ENCODE peak calls at places on chromosomes 1 and 21, in eight cellular contexts. E is GM10248; Y is T-cell; L is Calu3; T is activated CD4-positive, alpha-beta T cell treated with anti-CD3 and anti-CD28 coated beads, Interleukin-2, amount 50 U/mL, for 48 hours; K is WERI-Rb-1; R is astrocyte; C is transverse colon. J is an unnamed sample.
A peak's percentile ranks its signal among the peaks of the same experiment; 100 is the strongest.

GRCh38 chr21:33266050-33266783 is at the start of gene IL10RB:
- DNase-seq in R (peak; percentile 25), Y (peak; percentile 52), C (peak; percentile 87), K (peak; percentile 79), T (peak; percentile 78), L (peak; percentile 67), E (peak; percentile 89), J (peak; percentile 68)

GRCh38 chr1:914891-915280 is 8.8 kb upstream of the SAMD11 start:
- DNase-seq in R (no peak), Y (no peak), T (no peak), K (no peak), L (no peak), E (no peak), C (no peak), J (no peak)

GRCh38 chr1:113947388-113948107 is 18.4 kb downstream of the HIPK1 start:
- DNase-seq in K (no peak), T (no peak), L (no peak), E (no peak), Y (no peak), R (peak; percentile 3), C (no peak), J (no peak)

GRCh38 chr21:46024983-46025860 is 43.7 kb downstream of the COL6A1 start:
- DNase-seq in T (no peak), E (no peak), K (no peak), Y (no peak), C (no peak), R (peak; percentile 85), L (no peak), J (no peak)

GRCh38 chr1:184416476-184416875 is 29.6 kb downstream of the C1orf21 start:
- DNase-seq in T (no peak), Y (no peak), L (no peak), C (no peak), K (no peak), R (no peak), E (no peak), J (no peak)

GRCh38 chr1:156154317-156154749 is 948 bp downstream of the SEMA4A start:
- DNase-seq in Y (no peak), K (no peak), T (peak; percentile 75), L (no peak), C (peak; percentile 63), R (no peak), E (peak; percentile 83), J (no peak)

GRCh38 chr1:198577444-198577843 is 37.0 kb upstream of the ATP6V1G3 start:
- DNase-seq in C (no peak), K (no peak), E (no peak), T (no peak), L (no peak), Y (no peak), R (peak; percentile 97), J (no peak)

GRCh38 chr21:43936186-43936967 is 71.4 kb downstream of the AGPAT3 start:
- DNase-seq in C (no peak), T (no peak), E (no peak), K (no peak), R (peak; percentile 30), Y (no peak), L (no peak), J (no peak)

GRCh38 chr1:38805036-38805435 is 54.5 kb downstream of the RRAGC start:
- DNase-seq in Y (no peak), T (no peak), R (no peak), E (no peak), L (no peak), K (no peak), C (no peak), J (no peak)

GRCh38 chr1:62318756-62319544 is at the start of gene KANK4:
- DNase-seq in Y (no peak), T (no peak), E (no peak), L (no peak), C (peak; percentile 45), K (peak; percentile 23), R (no peak), J (no peak)

GRCh38 chr21:34885636-34886553 is 163.2 kb downstream of the RUNX1 start:
- DNase-seq in L (no peak), Y (no peak), E (no peak), T (peak; percentile 21), C (peak; percentile 72), R (no peak), K (no peak), J (peak; percentile 56)

GRCh38 chr1:243315455-243315854 is 59.6 kb downstream of the SDCCAG8 start:
- DNase-seq in Y (no peak), K (no peak), E (no peak), R (peak; percentile 32), L (no peak), T (no peak), C (no peak), J (no peak)

GRCh38 chr1:203589201-203589600 is 37.4 kb upstream of the ATP2B4 start:
- DNase-seq in T (no peak), K (peak; percentile 68), E (no peak), C (no peak), Y (no peak), R (no peak), L (no peak), J (no peak)

GRCh38 chr21:37863842-37864241 is 52.4 kb downstream of the KCNJ6 start:
- DNase-seq in R (peak; percentile 87), C (no peak), K (no peak), T (no peak), Y (no peak), E (no peak), L (no peak), J (no peak)

GRCh38 chr21:15060776-15061175 is 4.0 kb downstream of the NRIP1 start:
- DNase-seq in E (no peak), T (no peak), R (peak; percentile 51), K (no peak), C (no peak), Y (no peak), L (no peak), J (peak; percentile 69)

GRCh38 chr1:201122321-201123017 is 4.5 kb downstream of the ASCL5 start:
- DNase-seq in K (peak; percentile 93), C (no peak), E (no peak), R (no peak), Y (no peak), T (no peak), L (no peak), J (no peak)

GRCh38 chr1:7418442-7419080 is 352.5 kb upstream of the VAMP3 start:
- DNase-seq in L (no peak), E (no peak), Y (no peak), K (peak; percentile 4), R (no peak), C (peak; percentile 1), T (no peak), J (no peak)

GRCh38 chr1:220990417-220991337 is 111.4 kb downstream of the HLX start:
- DNase-seq in K (peak; percentile 64), C (no peak), T (no peak), E (no peak), Y (no peak), R (peak; percentile 50), L (no peak), J (peak; percentile 54)

J was measured in Caki2.